ENCODE peak calls at places on chromosomes 1 and 21, in nine cellular contexts. T, I, P, J, V, S, N, F and O are unnamed samples.

GRCh38 chr1:238961790-238962189 is 424.6 kb upstream of the CHRM3 start:
- DNase-seq in V (no peak), T (no peak), I (no peak), P (no peak), J (peak; percentile 90), F (no peak), N (no peak), S (no peak), O (no peak)

GRCh38 chr1:111448482-111448917 is 556 bp downstream of the WDR77 start:
- DNase-seq in J (peak; percentile 34), S (no peak), V (peak; percentile 13), P (no peak), F (no peak), N (no peak), T (peak; percentile 12), I (no peak), O (no peak)

GRCh38 chr1:3192825-3193224 is 123.8 kb downstream of the PRDM16 start:
- DNase-seq in S (no peak), N (no peak), I (no peak), P (no peak), J (peak; percentile 13), T (no peak), V (no peak), F (no peak), O (no peak)

GRCh38 chr21:14862794-14863720 is 201.7 kb downstream of the NRIP1 start:
- DNase-seq in V (peak; percentile 31), S (peak; percentile 35), N (peak; percentile 43), P (no peak), T (peak; percentile 26), F (no peak), I (peak; percentile 58), J (peak; percentile 49), O (peak; percentile 8)

GRCh38 chr1:44013949-44014348 is 17.3 kb downstream of the SLC6A9 start:
- DNase-seq in V (no peak), T (no peak), F (no peak), N (no peak), J (no peak), I (no peak), P (no peak), S (no peak), O (no peak)

GRCh38 chr1:168206111-168206510 is 19.7 kb upstream of the SFT2D2 start:
- DNase-seq in N (no peak), F (no peak), T (no peak), J (no peak), S (no peak), V (no peak), I (no peak), P (no peak), O (no peak)

GRCh38 chr1:1160281-1160930 is 13.3 kb upstream of the TTLL10 start:
- DNase-seq in T (no peak), J (no peak), F (no peak), S (no peak), P (no peak), N (no peak), V (no peak), I (no peak), O (no peak)

GRCh38 chr1:5632814-5633213 is 359.4 kb downstream of the NPHP4 start:
- DNase-seq in N (no peak), F (no peak), V (no peak), T (no peak), J (no peak), P (no peak), I (no peak), S (no peak), O (no peak)

GRCh38 chr1:89637496-89637895 is 4.6 kb downstream of the LRRC8C start:
- DNase-seq in V (no peak), P (no peak), J (no peak), S (no peak), N (no peak), I (no peak), F (no peak), T (peak; percentile 50), O (no peak)

GRCh38 chr1:89641781-89642180 is 8.9 kb downstream of the LRRC8C start:
- DNase-seq in V (no peak), J (no peak), F (no peak), T (no peak), S (no peak), N (no peak), P (no peak), I (no peak), O (no peak)

GRCh38 chr1:89643577-89643976 is 10.7 kb downstream of the LRRC8C start:
- DNase-seq in F (no peak), N (no peak), V (peak; percentile 66), T (no peak), I (no peak), P (no peak), S (no peak), J (no peak), O (no peak)

GRCh38 chr1:89644119-89644814 is 11.3 kb downstream of the LRRC8C start:
- DNase-seq in N (no peak), V (no peak), T (no peak), P (no peak), F (no peak), I (no peak), S (no peak), J (no peak), O (no peak)

DNA sequence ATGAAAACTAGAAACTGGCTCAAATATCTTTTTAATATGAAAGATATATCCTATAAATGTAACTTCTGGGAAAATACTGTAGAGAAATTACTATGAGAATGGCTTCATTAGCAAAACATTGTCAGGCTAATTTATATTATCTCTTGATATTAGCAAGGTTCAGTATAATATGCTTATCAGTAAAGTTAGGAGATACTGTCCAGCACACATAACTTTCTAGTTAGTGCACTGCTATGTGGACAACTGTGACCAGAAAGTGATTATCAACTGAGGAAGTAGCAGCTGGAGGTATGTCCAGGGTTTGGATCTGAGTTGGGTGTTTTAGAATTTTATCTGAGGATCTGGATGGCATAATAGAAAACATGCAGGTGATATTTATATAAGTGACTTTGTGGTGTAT is 7.5 kb downstream of the LRRC8C start:
- DNase-seq in V (no peak), I (no peak), S (no peak), T (no peak), F (no peak), N (no peak), P (no peak), J (no peak), O (no peak)
- H3K4me3 ChIP-seq in V (no peak overlapping the region), I (no peak overlapping the region), S (no peak overlapping the region), T (no peak overlapping the region), F (no peak overlapping the region), N (no peak overlapping the region), P (no peak overlapping the region), J (no peak overlapping the region), O (no peak overlapping the region)

DNA sequence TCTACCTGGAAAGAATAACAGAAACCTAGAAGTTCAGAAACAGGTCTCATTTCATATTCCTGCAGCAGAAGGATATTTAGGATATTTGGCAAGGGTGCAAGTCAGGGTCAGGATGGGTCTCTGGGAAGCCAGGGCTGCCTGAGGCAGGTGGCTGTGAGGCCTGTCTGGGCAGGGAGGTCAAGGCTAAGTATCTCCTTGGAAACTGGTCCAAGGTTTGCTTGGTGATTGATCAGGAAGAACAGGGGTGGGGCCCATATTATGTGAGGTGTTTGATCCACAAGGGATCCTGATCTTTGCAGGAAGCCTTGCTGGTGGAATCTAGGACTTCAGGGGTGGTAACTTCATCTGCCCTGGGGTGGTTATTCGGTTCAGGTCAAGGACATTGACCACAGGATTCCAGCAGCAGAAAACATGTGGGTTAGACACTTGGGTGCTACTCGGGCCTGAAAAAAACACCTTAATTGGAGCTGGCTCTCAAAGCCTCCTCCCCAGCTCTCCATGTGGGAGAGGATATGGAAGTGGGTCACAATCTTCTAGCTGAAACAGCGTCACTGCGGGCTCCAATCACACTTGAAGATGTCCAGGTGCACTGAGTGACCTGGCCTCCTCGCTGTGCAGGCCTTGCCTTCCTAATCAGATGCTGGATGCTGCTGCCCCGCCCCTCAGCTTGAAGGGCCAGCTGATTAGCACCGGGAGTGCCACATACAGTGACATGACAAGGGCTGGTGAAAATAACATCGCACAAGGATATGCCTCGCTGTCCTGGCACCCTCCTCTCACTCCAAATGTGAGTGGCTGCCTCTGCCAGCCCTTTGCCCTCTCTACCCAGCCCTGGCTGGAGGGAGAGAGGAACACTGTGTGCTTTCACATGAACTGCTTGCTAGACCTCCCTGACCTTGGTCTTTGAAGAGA is 8.7 kb downstream of the CTNNBIP1 start:
- DNase-seq in N (no peak), F (no peak), P (no peak), J (no peak), S (no peak), V (no peak), T (no peak), I (no peak), O (no peak)
- H3K4me3 ChIP-seq in N (no peak overlapping the region), F (no peak overlapping the region), P (no peak overlapping the region), J (no peak overlapping the region), S (no peak overlapping the region), V (no peak overlapping the region), T (no peak overlapping the region), I (no peak overlapping the region), O (no peak overlapping the region)

GRCh38 chr1:35642472-35642955 is 1.2 kb upstream of the PSMB2 start:
- DNase-seq in T (no peak), V (peak; percentile 6), I (no peak), N (peak; percentile 20), P (peak; percentile 12), J (no peak), F (no peak), S (peak; percentile 26), O (no peak)

GRCh38 chr1:35633526-35633925 is 7.8 kb downstream of the PSMB2 start:
- DNase-seq in V (no peak), T (no peak), I (no peak), J (no peak), S (no peak), N (no peak), F (no peak), P (no peak), O (no peak)

GRCh38 chr1:35640380-35641232 is 720 bp downstream of the PSMB2 start:
- DNase-seq in I (peak; percentile 21), P (no peak), J (peak; percentile 10), F (no peak), T (no peak), N (no peak), V (peak; percentile 10), S (peak; percentile 12), O (no peak)

GRCh38 chr1:35641233-35641866 is at the start of gene PSMB2:
- DNase-seq in J (peak; percentile 98), N (peak; percentile 97), S (peak; percentile 96), F (peak; percentile 94), V (peak; percentile 96), T (peak; percentile 94), P (peak; percentile 95), I (peak; percentile 99), O (peak; percentile 95)

DNA sequence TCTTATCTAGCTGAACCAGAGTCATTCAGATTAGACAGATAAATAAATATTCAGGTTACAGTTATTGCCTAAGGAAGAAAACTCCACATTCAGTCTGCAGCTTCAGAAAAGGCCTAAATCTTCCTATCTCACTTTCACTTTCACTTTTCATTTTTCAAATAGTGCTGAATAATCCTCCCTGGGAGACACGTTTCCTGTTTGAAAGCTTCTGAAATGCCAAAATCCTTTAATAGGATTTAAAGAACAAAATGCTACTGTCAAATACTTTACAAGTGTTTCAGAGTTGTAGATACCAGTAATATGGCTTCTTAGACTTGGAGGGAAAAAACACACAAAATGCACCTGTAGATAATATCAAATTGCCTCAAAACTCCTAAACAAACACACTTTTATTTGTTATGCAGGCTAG is 3.9 kb downstream of the PSMB2 start:
- DNase-seq in P (peak; percentile 23), V (peak; percentile 65), I (peak; percentile 50), S (no peak), F (no peak), N (peak; percentile 59), J (peak; percentile 54), T (peak; percentile 62), O (peak; percentile 63)
- H3K4me3 ChIP-seq in P (peak overlapping the region; percentile 41), V (peak overlapping the region; percentile 58), I (peak overlapping the region; percentile 37), S (peak overlapping the region; percentile 61), F (no peak overlapping the region), N (no peak overlapping the region), J (peak overlapping the region; percentile 72), T (peak overlapping the region; percentile 31), O (peak overlapping the region; percentile 46)

GRCh38 chr1:180136311-180136967 is 18.2 kb upstream of the QSOX1 start:
- DNase-seq in V (peak; percentile 78), F (no peak), N (no peak), I (no peak), S (no peak), P (no peak), T (peak; percentile 35), J (peak; percentile 49), O (no peak)

GRCh38 chr1:180131510-180131909 is 23.2 kb upstream of the QSOX1 start:
- DNase-seq in P (no peak), F (no peak), J (no peak), N (peak; percentile 93), I (no peak), V (peak; percentile 53), S (no peak), T (peak; percentile 98), O (no peak)

GRCh38 chr1:180130651-180131050 is 24.0 kb upstream of the QSOX1 start:
- DNase-seq in S (no peak), V (no peak), J (no peak), T (no peak), P (no peak), I (no peak), N (no peak), F (no peak), O (no peak)

GRCh38 chr1:180135535-180135934 is 19.1 kb upstream of the QSOX1 start:
- DNase-seq in P (no peak), I (no peak), T (peak; percentile 39), N (no peak), F (no peak), J (no peak), V (no peak), S (no peak), O (no peak)

DNA sequence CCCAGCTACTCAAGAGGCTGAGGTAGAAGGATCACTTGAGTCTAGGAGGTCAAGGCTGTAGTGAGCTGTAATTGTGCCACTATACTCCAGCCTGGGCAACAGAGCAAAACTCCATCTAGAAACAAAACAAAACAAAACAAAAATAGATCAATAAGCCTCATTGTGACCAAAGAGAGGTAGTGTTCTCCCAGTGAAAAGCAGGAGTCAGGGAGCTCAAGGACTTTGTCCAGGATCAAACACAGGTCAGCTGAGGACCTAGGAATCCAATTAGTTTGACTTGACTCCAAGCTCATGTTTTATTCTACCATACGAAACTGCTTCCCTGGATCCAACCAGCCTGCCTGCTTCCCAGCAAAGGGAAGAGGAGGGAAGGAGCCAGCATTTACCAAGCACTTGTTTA is 21.5 kb upstream of the QSOX1 start:
- DNase-seq in I (no peak), N (no peak), P (no peak), J (no peak), V (no peak), T (no peak), S (no peak), F (no peak), O (no peak)
- H3K4me3 ChIP-seq in I (no peak overlapping the region), N (no peak overlapping the region), P (no peak overlapping the region), J (no peak overlapping the region), V (no peak overlapping the region), T (no peak overlapping the region), S (no peak overlapping the region), F (no peak overlapping the region), O (no peak overlapping the region)